ENCODE peak calls at places on chromosomes 13 and 19, in ten cellular contexts. X is activated naive CD4-positive, alpha-beta T cell treated with Interleukin-2 at 50 U/mL for 16 hours; I is OCI-LY7; C is amniotic epithelial cell; U is thoracic aorta; R is posterior cingulate gyrus; J is stimulated activated CD8-positive, alpha-beta memory T cell treated with anti-CD3 and anti-CD28 coated beads, Interleukin-4, amount 100 ng/mL, for 4 hours; N is NCI-H2081 treated with DMSO at 0.1 percent for 48 hours; Z is GM12865; B is stimulated activated CD4-positive, alpha-beta T cell treated with anti-CD3 and anti-CD28 coated beads, Interleukin-4, amount 100 ng/mL, for 1 hour. G is an unnamed sample.

GRCh38 chr19:35309481-35310279 is 17.7 kb downstream of the MAG start:
- DNase-seq in X (no peak), I (no peak), C (peak), U (no peak), R (no peak), J (no peak), N (no peak), Z (no peak), B (no peak), G (no peak)

GRCh38 chr19:41870401-41870873 is 6.6 kb upstream of the CD79A start:
- DNase-seq in X (no peak), I (no peak), C (peak), U (no peak), R (no peak), J (no peak), N (no peak), Z (no peak), B (no peak), G (no peak)

GRCh38 chr13:52003551-52003950 is 7.7 kb downstream of the ATP7B start:
- DNase-seq in X (no peak), I (no peak), C (no peak), U (no peak), R (no peak), J (no peak), N (no peak), Z (no peak), B (no peak), G (no peak)

GRCh38 chr13:112066624-112067004 is 335 bp upstream of the SOX1 start:
- DNase-seq in X (peak), I (no peak), C (peak), U (no peak), R (peak), J (peak), N (peak), Z (no peak), B (peak), G (no peak)

GRCh38 chr19:10106100-10106936 is at the start of gene PPAN:
- DNase-seq in X (peak), I (peak), C (peak), U (peak), R (peak), J (peak), N (peak), Z (peak), B (peak), G (peak)

GRCh38 chr13:93535256-93535655 is 308.6 kb downstream of the GPC6 start:
- DNase-seq in X (no peak), I (no peak), C (peak), U (no peak), R (no peak), J (no peak), N (no peak), Z (no peak), B (no peak), G (no peak)

GRCh38 chr13:31409678-31410356 is 210.0 kb downstream of the B3GLCT start:
- DNase-seq in X (no peak), I (peak), C (peak), U (no peak), R (no peak), J (no peak), N (no peak), Z (no peak), B (no peak), G (no peak)

GRCh38 chr13:39876258-39876657 is 220.8 kb downstream of the COG6 start:
- DNase-seq in X (no peak), I (no peak), C (peak), U (no peak), R (no peak), J (no peak), N (no peak), Z (peak), B (no peak), G (no peak)

GRCh38 chr19:44059229-44059628 is 7.4 kb downstream of the ZNF223 start:
- DNase-seq in X (no peak), I (no peak), C (no peak), U (no peak), R (no peak), J (no peak), N (no peak), Z (no peak), B (no peak), G (no peak)

GRCh38 chr13:98123176-98123575 is 19.7 kb upstream of the FARP1 start:
- DNase-seq in X (no peak), I (no peak), C (no peak), U (no peak), R (no peak), J (no peak), N (no peak), Z (no peak), B (no peak), G (no peak)

GRCh38 chr19:55070755-55071502 is 4.7 kb upstream of the EPS8L1 start:
- DNase-seq in X (no peak), I (no peak), C (peak), U (no peak), R (no peak), J (no peak), N (no peak), Z (no peak), B (no peak), G (peak)

GRCh38 chr19:52492201-52492960 is 35.1 kb upstream of the ZNF808 start:
- DNase-seq in X (no peak), I (no peak), C (no peak), U (no peak), R (no peak), J (no peak), N (no peak), Z (no peak), B (no peak), G (no peak)

GRCh38 chr13:84200971-84201370 is 318.7 kb upstream of the SLITRK1 start:
- DNase-seq in X (no peak), I (no peak), C (no peak), U (no peak), R (no peak), J (no peak), N (no peak), Z (no peak), B (no peak), G (no peak)

GRCh38 chr19:5149508-5149907 is 180.6 kb downstream of the KDM4B start:
- DNase-seq in X (no peak), I (no peak), C (no peak), U (no peak), R (no peak), J (no peak), N (no peak), Z (no peak), B (no peak), G (no peak)

GRCh38 chr13:40878823-40879222 is 89.4 kb downstream of the SLC25A15 start:
- DNase-seq in X (no peak), I (no peak), C (no peak), U (no peak), R (no peak), J (no peak), N (no peak), Z (no peak), B (no peak), G (no peak)

GRCh38 chr19:1672038-1672768 is 19.8 kb upstream of the TCF3 start:
- DNase-seq in X (peak), I (peak), C (peak), U (no peak), R (peak), J (no peak), N (no peak), Z (peak), B (peak), G (peak)

GRCh38 chr13:73450583-73450982 is 391.8 kb downstream of the KLF5 start:
- DNase-seq in X (no peak), I (no peak), C (no peak), U (no peak), R (no peak), J (no peak), N (no peak), Z (no peak), B (no peak), G (no peak)

GRCh38 chr19:17406039-17406886 is 833 bp upstream of the BST2 start:
- DNase-seq in X (peak), I (no peak), C (peak), U (no peak), R (no peak), J (no peak), N (no peak), Z (peak), B (no peak), G (no peak)

GRCh38 chr19:3862826-3863500 is 5.9 kb downstream of the ZFR2 start:
- DNase-seq in X (no peak), I (no peak), C (no peak), U (no peak), R (no peak), J (no peak), N (no peak), Z (no peak), B (no peak), G (no peak)

GRCh38 chr13:44155422-44156293 is 218.0 kb upstream of the SERP2 start:
- DNase-seq in X (no peak), I (no peak), C (peak), U (peak), R (peak), J (no peak), N (no peak), Z (no peak), B (no peak), G (no peak)

GRCh38 chr19:34172661-34173144 is 399 bp downstream of the LSM14A start:
- DNase-seq in X (no peak), I (peak), C (peak), U (no peak), R (no peak), J (no peak), N (no peak), Z (peak), B (no peak), G (peak)

GRCh38 chr13:96696501-96696900 is 297.8 kb downstream of the OXGR1 start:
- DNase-seq in X (no peak), I (no peak), C (peak), U (no peak), R (no peak), J (no peak), N (no peak), Z (no peak), B (no peak), G (no peak)

GRCh38 chr19:48900477-48901452 is 653 bp downstream of the NUCB1 start:
- DNase-seq in X (no peak), I (peak), C (peak), U (no peak), R (no peak), J (no peak), N (no peak), Z (peak), B (no peak), G (peak)

GRCh38 chr13:48110132-48110868 is 15.4 kb upstream of the MED4 start:
- DNase-seq in X (no peak), I (no peak), C (no peak), U (no peak), R (no peak), J (no peak), N (no peak), Z (no peak), B (no peak), G (no peak)

GRCh38 chr19:57403737-57404537 is 7.0 kb upstream of the ZNF17 start:
- DNase-seq in X (no peak), I (no peak), C (no peak), U (no peak), R (no peak), J (no peak), N (no peak), Z (no peak), B (no peak), G (no peak)

GRCh38 chr13:113726961-113727411 is 32.0 kb upstream of the TMEM255B start:
- DNase-seq in X (no peak), I (no peak), C (peak), U (no peak), R (no peak), J (no peak), N (no peak), Z (no peak), B (no peak), G (no peak)

GRCh38 chr13:38045278-38046048 is 175.9 kb upstream of the TRPC4 start:
- DNase-seq in X (no peak), I (peak), C (peak), U (no peak), R (no peak), J (no peak), N (no peak), Z (peak), B (no peak), G (no peak)

GRCh38 chr13:20945952-20946383 is 43.4 kb upstream of the XPO4 start:
- DNase-seq in X (no peak), I (no peak), C (no peak), U (no peak), R (no peak), J (no peak), N (no peak), Z (no peak), B (peak), G (no peak)

GRCh38 chr19:15461694-15462093 is 2.6 kb downstream of the RASAL3 start:
- DNase-seq in X (no peak), I (no peak), C (no peak), U (no peak), R (no peak), J (no peak), N (no peak), Z (no peak), B (no peak), G (no peak)

GRCh38 chr13:77415253-77416127 is 88.6 kb upstream of the MYCBP2 start:
- DNase-seq in X (no peak), I (peak), C (no peak), U (no peak), R (no peak), J (no peak), N (no peak), Z (peak), B (no peak), G (no peak)

GRCh38 chr13:113666951-113667701 is at the start of gene GRK1:
- DNase-seq in X (no peak), I (no peak), C (no peak), U (no peak), R (no peak), J (no peak), N (no peak), Z (no peak), B (no peak), G (no peak)

GRCh38 chr19:14530005-14530348 is 583 bp downstream of the TECR start:
- DNase-seq in X (no peak), I (peak), C (no peak), U (no peak), R (no peak), J (no peak), N (no peak), Z (peak), B (no peak), G (peak)

GRCh38 chr13:46761866-46762265 is 35.1 kb downstream of the ESD start:
- DNase-seq in X (no peak), I (no peak), C (no peak), U (no peak), R (no peak), J (no peak), N (no peak), Z (no peak), B (no peak), G (no peak)

GRCh38 chr13:76882431-76882830 is 3.8 kb downstream of the KCTD12 start:
- DNase-seq in X (no peak), I (no peak), C (peak), U (no peak), R (no peak), J (no peak), N (no peak), Z (peak), B (no peak), G (peak)

GRCh38 chr13:51785592-51786424 is 18.2 kb downstream of the DHRS12 start:
- DNase-seq in X (no peak), I (no peak), C (peak), U (no peak), R (peak), J (no peak), N (no peak), Z (no peak), B (no peak), G (no peak)

GRCh38 chr13:40341086-40341471 is 325.4 kb downstream of the FOXO1 start:
- DNase-seq in X (no peak), I (no peak), C (no peak), U (no peak), R (no peak), J (no peak), N (no peak), Z (no peak), B (no peak), G (no peak)

GRCh38 chr19:16899566-16900075 is 10.8 kb downstream of the F2RL3 start:
- DNase-seq in X (peak), I (peak), C (no peak), U (no peak), R (no peak), J (no peak), N (no peak), Z (peak), B (no peak), G (no peak)